ENCODE peak calls at places on chromosomes 6 and 20, in eight cellular contexts. F, O, X, K, M, E, R and N are unnamed samples. For H3K27me3, the result is how much of the 10 kb centered on the place peaks cover.

GRCh38 chr20:15487030-15487429 is 1086.2 kb downstream of the KIF16B start:
- DNase-seq in F (no peak), O (no peak), X (no peak), K (no peak), M (no peak), E (peak), R (no peak), N (no peak)

GRCh38 chr20:49631074-49631716 is 63.3 kb upstream of the PTGIS start:
- DNase-seq in F (no peak), O (peak), X (no peak), K (no peak), M (no peak), E (no peak), R (no peak), N (no peak)

GRCh38 chr6:39005774-39006173 is 42.8 kb upstream of the GLP1R start:
- DNase-seq in F (no peak), O (no peak), X (no peak), K (no peak), M (peak), E (no peak), R (no peak), N (no peak)

GRCh38 chr6:91082311-91082803 is 495.5 kb upstream of the MAP3K7 start:
- DNase-seq in F (no peak), O (no peak), X (no peak), K (no peak), M (no peak), E (no peak), R (no peak), N (peak)

GRCh38 chr6:158441639-158442308 is 118.1 kb upstream of the TMEM181 start:
- DNase-seq in F (peak), O (peak), X (no peak), K (peak), M (no peak), E (no peak), R (no peak), N (no peak)

GRCh38 chr6:142045380-142046270 is 87.1 kb upstream of the GJE1 start:
- DNase-seq in F (no peak), O (no peak), X (no peak), K (no peak), M (no peak), E (no peak), R (no peak), N (no peak)

GRCh38 chr20:16527438-16527837 is 45.8 kb downstream of the KIF16B start:
- DNase-seq in F (no peak), O (no peak), X (no peak), K (no peak), M (no peak), E (no peak), R (no peak), N (no peak)

GRCh38 chr6:134031696-134032255 is 20.6 kb downstream of the SLC2A12 start:
- DNase-seq in F (no peak), O (no peak), X (no peak), K (no peak), M (no peak), E (no peak), R (no peak), N (no peak)

GRCh38 chr20:45017859-45018258 is 51.5 kb downstream of the STK4 start:
- DNase-seq in F (no peak), O (no peak), X (no peak), K (no peak), M (no peak), E (no peak), R (no peak), N (no peak)

GRCh38 chr6:140766999-140767398 is 1365.7 kb upstream of the GJE1 start:
- DNase-seq in F (no peak), O (no peak), X (no peak), K (no peak), M (no peak), E (no peak), R (no peak), N (no peak)

GRCh38 chr6:117992856-117993255 is 85.8 kb downstream of the SLC35F1 start:
- DNase-seq in F (no peak), O (no peak), X (no peak), K (no peak), M (no peak), E (no peak), R (no peak), N (no peak)

GRCh38 chr20:19775353-19776201 is 17.5 kb downstream of the RIN2 start:
- DNase-seq in F (no peak), O (no peak), X (no peak), K (no peak), M (peak), E (no peak), R (no peak), N (peak)

GRCh38 chr6:41200296-41200900 is 551 bp downstream of the TREML2 start:
- DNase-seq in F (no peak), O (peak), X (no peak), K (no peak), M (peak), E (no peak), R (peak), N (peak)

GRCh38 chr20:25276533-25277050 is 28.7 kb downstream of the PYGB start:
- DNase-seq in F (no peak), O (peak), X (no peak), K (peak), M (peak), E (no peak), R (no peak), N (no peak)

GRCh38 chr6:157556671-157557430 is 175.9 kb downstream of the ZDHHC14 start:
- DNase-seq in F (no peak), O (no peak), X (no peak), K (no peak), M (peak), E (no peak), R (no peak), N (no peak)

GRCh38 chr6:103079867-103080266 is 1686.4 kb downstream of the GRIK2 start:
- DNase-seq in F (no peak), O (no peak), X (no peak), K (no peak), M (no peak), E (no peak), R (no peak), N (no peak)

GRCh38 chr6:15330174-15330934 is 84.5 kb downstream of the JARID2 start:
- DNase-seq in F (no peak), O (no peak), X (no peak), K (no peak), M (no peak), E (no peak), R (no peak), N (no peak)

GRCh38 chr20:63132715-63133471 is 83.0 kb downstream of the YTHDF1 start:
- DNase-seq in F (no peak), O (no peak), X (peak), K (no peak), M (no peak), E (no peak), R (no peak), N (no peak)

GRCh38 chr6:109595998-109596397 is 95.0 kb downstream of the AK9 start:
- DNase-seq in F (peak), O (peak), X (no peak), K (no peak), M (no peak), E (no peak), R (peak), N (no peak)

GRCh38 chr6:73694711-73695411 is 1.1 kb upstream of the CD109 start:
- DNase-seq in F (no peak), O (no peak), X (no peak), K (peak), M (no peak), E (peak), R (no peak), N (no peak)

GRCh38 chr20:63622096-63622495 is 4.8 kb downstream of the GMEB2 start:
- DNase-seq in F (no peak), O (no peak), X (no peak), K (no peak), M (no peak), E (no peak), R (no peak), N (no peak)

GRCh38 chr20:50394569-50394968 is 115.6 kb upstream of the PTPN1 start:
- DNase-seq in F (no peak), O (no peak), X (no peak), K (no peak), M (no peak), E (no peak), R (no peak), N (no peak)

GRCh38 chr6:144689503-144690040 is 404.4 kb downstream of the UTRN start:
- DNase-seq in F (no peak), O (no peak), X (no peak), K (no peak), M (no peak), E (no peak), R (no peak), N (no peak)

GRCh38 chr20:57905448-57905847 is 195.6 kb upstream of the PMEPA1 start:
- DNase-seq in F (no peak), O (no peak), X (no peak), K (no peak), M (no peak), E (no peak), R (no peak), N (no peak)
- H3K27me3 ChIP-seq in F (under half), O (under half), X (under half), K (under half), M (under half), E (under half), R (under half), N (under half)

GRCh38 chr6:10398439-10399218 is 16.2 kb downstream of the TFAP2A start:
- DNase-seq in F (no peak), O (no peak), X (no peak), K (no peak), M (no peak), E (no peak), R (no peak), N (no peak)
- H3K27me3 ChIP-seq in F (half or more), O (half or more), X (under half), K (under half), M (half or more), E (under half), R (under half), N (under half)

GRCh38 chr6:27546522-27546921 is 73.6 kb upstream of the ZNF184 start:
- DNase-seq in F (no peak), O (no peak), X (no peak), K (no peak), M (no peak), E (no peak), R (no peak), N (no peak)

GRCh38 chr6:27544612-27545260 is 71.8 kb upstream of the ZNF184 start:
- DNase-seq in F (no peak), O (no peak), X (no peak), K (no peak), M (no peak), E (no peak), R (no peak), N (no peak)

GRCh38 chr6:27542485-27542884 is 69.6 kb upstream of the ZNF184 start:
- DNase-seq in F (no peak), O (no peak), X (no peak), K (no peak), M (no peak), E (no peak), R (no peak), N (no peak)

GRCh38 chr6:27547157-27548075 is 74.5 kb upstream of the ZNF184 start:
- DNase-seq in F (peak), O (no peak), X (no peak), K (no peak), M (no peak), E (no peak), R (no peak), N (no peak)

GRCh38 chr6:27545271-27546046 is 72.6 kb upstream of the ZNF184 start:
- DNase-seq in F (no peak), O (no peak), X (no peak), K (no peak), M (no peak), E (no peak), R (no peak), N (no peak)
- H3K27me3 ChIP-seq in F (half or more), O (half or more), X (under half), K (under half), M (half or more), E (under half), R (under half), N (under half)

GRCh38 chr6:28693033-28693750 is 167.5 kb downstream of the GPX5 start:
- DNase-seq in F (no peak), O (no peak), X (no peak), K (no peak), M (no peak), E (no peak), R (no peak), N (no peak)
- H3K27me3 ChIP-seq in F (half or more), O (under half), X (under half), K (under half), M (half or more), E (under half), R (under half), N (under half)

GRCh38 chr6:149921361-149921760 is 1.6 kb downstream of the RAET1G start:
- DNase-seq in F (no peak), O (no peak), X (no peak), K (peak), M (no peak), E (no peak), R (no peak), N (no peak)
- H3K27me3 ChIP-seq in F (under half), O (under half), X (under half), K (under half), M (under half), E (under half), R (under half), N (under half)

DNA sequence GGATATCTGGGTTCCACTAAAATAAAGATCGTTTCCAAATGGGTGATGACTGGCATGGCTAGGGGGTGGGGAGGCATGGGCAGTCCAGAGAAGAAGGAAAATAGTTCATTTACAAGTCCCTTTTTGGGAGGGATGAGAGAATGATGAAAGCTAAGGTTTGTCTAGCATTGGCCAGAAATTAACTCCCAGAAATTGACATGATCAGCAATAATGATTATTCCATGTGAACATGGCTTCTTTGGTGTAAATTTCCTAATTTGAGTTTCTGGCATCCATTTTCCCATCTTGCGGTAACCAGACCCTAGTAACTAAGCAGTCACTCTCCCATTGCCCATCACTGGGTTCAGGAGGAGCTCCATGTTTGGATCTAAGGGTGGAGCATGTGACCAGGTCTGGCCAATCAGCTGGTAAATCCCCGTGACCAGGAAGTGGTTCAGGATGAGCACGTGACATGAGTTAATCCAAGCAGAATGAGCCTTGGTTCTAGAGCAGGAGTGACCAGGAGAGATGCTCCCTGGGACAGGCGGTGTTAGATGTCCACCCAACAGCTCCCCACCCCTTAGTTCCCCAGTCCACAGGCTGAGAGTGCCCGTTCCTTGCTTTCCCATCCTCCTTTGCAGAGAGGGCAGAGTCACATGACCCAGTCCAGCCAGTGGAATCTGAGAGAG is 512.7 kb downstream of the PREX1 start:
- DNase-seq in F (no peak), O (no peak), X (no peak), K (no peak), M (no peak), E (no peak), R (no peak), N (no peak)
- H3K27me3 ChIP-seq in F (under half), O (under half), X (under half), K (under half), M (under half), E (under half), R (under half), N (under half)